ENCODE peak calls at places on chromosomes 16 and 17, in nine cellular contexts. B is astrocyte of the cerebellum, J is progenitor cell of endocrine pancreas, V is MCF 10A, W is fibroblast of lung, H is thoracic aorta, T is left ventricle myocardium inferior, E is Calu3, M is fibroblast of mammary gland. K is an unnamed sample.
A peak's percentile ranks its signal among the peaks of the same experiment; 100 is the strongest.

GRCh38 chr17:33229499-33229898 is 63.6 kb downstream of the ASIC2 start:
- DNase-seq in T (no peak), H (no peak), M (no peak), J (no peak), V (no peak), B (no peak), E (no peak), W (no peak), K (no peak)

GRCh38 chr17:64741924-64742670 is 80.0 kb upstream of the SMURF2 start:
- DNase-seq in E (no peak), W (peak; percentile 72), M (peak; percentile 95), J (no peak), T (peak; percentile 66), H (no peak), B (no peak), V (no peak), K (no peak)

GRCh38 chr16:88732172-88732960 is 26.1 kb downstream of the CTU2 start:
- DNase-seq in W (no peak), E (no peak), M (no peak), B (no peak), T (no peak), V (no peak), J (no peak), H (no peak), K (no peak)

GRCh38 chr16:15682105-15682570 is 32.1 kb downstream of the NDE1 start:
- DNase-seq in J (no peak), B (peak; percentile 39), M (peak; percentile 84), E (peak; percentile 69), H (no peak), W (peak; percentile 68), T (no peak), V (peak; percentile 82), K (no peak)

GRCh38 chr16:66489818-66490217 is 60.1 kb downstream of the TK2 start:
- DNase-seq in V (no peak), W (no peak), M (no peak), E (no peak), B (no peak), H (no peak), T (no peak), J (no peak), K (no peak)

GRCh38 chr16:85531516-85531915 is 81.6 kb upstream of the GSE1 start:
- DNase-seq in V (no peak), T (no peak), H (no peak), M (no peak), E (no peak), W (no peak), B (no peak), J (no peak), K (no peak)

GRCh38 chr17:16425698-16426659 is 10.6 kb downstream of the TRPV2 start:
- DNase-seq in W (no peak), J (no peak), M (no peak), H (no peak), E (no peak), V (no peak), B (no peak), T (no peak), K (no peak)

GRCh38 chr16:17058471-17058870 is 412.3 kb downstream of the XYLT1 start:
- DNase-seq in B (no peak), J (no peak), V (no peak), H (no peak), W (no peak), E (no peak), T (no peak), M (no peak), K (no peak)

GRCh38 chr16:67552476-67552875 is 9.8 kb upstream of the CTCF start:
- DNase-seq in T (no peak), W (no peak), M (no peak), J (no peak), V (no peak), E (no peak), H (no peak), B (no peak), K (no peak)

DNA sequence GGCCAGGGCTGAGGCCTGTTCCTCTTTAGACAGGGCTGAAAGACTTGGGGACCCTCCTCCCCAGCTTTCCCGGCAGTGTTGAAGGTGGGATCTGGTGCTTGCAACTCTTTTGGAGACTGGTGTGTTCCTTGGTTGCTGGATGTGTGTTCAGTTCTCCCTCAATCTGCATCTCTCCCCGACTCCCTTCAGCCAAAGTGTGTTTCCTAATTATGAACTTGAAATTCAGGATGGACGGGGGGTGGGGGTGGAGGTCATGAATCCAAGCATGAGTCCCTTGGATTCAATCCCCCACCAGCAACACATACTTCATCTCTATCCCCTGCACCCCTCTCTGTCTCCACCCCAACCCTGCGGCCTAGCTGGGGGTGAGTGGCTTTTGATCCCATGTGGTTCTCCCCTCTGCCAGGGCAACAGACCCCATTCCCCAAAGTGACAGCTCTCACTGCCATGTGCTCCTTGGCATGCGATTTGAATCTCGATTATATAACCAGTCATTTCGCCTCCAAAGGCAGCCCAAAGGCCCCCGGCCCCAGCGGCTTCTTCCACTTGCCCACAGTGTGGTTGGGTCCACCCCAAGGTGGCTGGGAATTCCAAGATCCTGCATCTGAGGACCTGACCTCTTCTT is 1.3 kb downstream of the ARHGAP23 start:
- DNase-seq in H (no peak), B (no peak), V (no peak), M (no peak), J (no peak), E (no peak), W (no peak), T (no peak), K (no peak)
- TF ChIP-seq CTCF in H (no peak), B (no peak), V (no peak), M (no peak), J (no peak), E (no peak), W (no peak), T (no peak), K (no peak)

DNA sequence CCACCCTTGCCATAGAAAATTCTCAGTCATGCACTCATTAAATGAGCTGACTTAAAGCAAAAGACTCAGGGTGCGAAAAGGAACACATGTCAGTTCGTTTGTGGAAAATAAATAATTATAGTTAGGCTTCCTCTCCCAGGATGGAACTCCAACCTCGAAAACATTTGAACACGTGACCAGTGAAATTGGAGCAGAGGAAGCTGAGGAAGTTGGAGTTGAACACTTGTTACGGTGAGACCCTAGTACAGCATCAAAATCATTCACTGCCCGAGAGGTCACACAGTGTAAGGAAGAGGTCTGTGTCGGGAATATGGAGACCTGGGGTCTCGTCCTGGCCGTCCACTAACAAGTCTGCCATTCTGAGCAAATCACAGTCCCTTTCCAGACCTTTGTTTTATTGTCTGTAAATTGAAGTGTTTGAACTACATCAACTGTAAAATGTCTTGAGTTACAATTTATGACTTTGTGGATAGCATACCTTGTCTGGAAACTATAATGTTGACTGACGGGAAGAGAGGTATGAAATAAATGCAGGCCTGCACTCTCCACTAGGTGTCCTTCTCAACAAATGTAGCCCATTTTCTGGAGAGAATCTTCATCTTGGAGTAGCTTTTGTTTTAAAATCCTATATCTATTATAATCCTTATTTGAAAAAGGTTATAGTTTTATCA is 7.7 kb downstream of the PSMD7 start:
- DNase-seq in T (no peak), E (no peak), W (no peak), J (no peak), M (peak; percentile 23), V (no peak), B (no peak), H (no peak), K (peak; percentile 25)
- TF ChIP-seq CTCF in T (peak; percentile 38), E (peak; percentile 28), W (peak; percentile 16), J (peak; percentile 38), M (peak; percentile 43), V (peak; percentile 37), B (peak; percentile 46), H (no peak), K (no peak)

DNA sequence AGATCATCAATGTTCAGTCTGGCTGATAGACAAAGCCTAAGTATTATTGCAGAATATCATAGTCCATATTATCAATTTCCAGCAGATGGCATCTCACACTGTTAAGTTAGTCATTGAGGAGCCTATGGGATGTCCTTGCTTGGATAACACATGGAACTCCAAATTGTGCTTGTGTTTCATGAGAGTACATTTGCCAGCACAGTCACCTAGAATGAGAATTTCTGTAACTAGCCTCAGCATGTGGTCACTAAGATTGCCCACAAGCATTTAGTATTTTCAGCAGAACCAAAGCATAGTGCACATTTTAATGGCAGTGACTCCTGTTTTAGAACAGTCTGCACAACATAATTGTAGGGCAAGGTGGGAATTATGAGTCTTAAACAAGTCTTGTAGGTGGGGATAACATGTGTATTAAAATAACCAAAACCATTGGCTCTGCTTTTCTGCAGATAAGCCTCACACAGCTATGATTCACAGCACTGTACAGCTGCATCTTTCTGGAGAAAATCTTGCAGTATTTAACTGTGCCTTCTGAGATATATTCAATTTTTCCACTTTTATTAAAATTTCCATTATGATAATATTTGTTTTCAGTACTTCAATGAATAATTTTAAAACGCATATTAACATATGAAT is 882.8 kb upstream of the SOX9 start:
- DNase-seq in M (peak; percentile 53), H (no peak), J (no peak), V (peak; percentile 63), T (no peak), W (peak; percentile 71), B (peak; percentile 44), E (no peak), K (no peak)
- TF ChIP-seq CTCF in M (peak; percentile 34), H (no peak), J (no peak), V (peak; percentile 56), T (no peak), W (peak; percentile 22), B (peak; percentile 19), E (no peak), K (no peak)

DNA sequence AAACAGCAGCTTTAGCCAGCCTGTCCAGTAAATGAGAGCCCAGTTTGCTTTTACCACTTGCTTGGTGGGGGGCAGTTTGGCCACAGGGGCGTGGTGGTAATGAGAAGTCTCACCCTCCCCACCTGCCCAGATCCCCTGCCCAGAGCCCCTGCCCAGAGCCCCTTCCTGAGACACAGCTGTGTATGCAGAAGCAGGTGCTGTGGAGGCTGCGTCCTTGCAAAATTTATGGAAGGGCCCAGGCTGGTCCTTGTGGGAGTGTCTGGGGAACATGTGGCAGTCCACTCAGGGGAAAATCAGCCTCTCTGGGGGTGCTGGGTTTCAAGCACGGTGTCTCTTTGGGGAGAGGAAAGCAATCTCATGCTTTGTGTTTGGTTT is 27.6 kb upstream of the LGALS9 start:
- DNase-seq in B (no peak), T (no peak), J (no peak), V (no peak), M (no peak), W (no peak), H (no peak), E (no peak), K (no peak)
- TF ChIP-seq CTCF in B (no peak), T (peak; percentile 6), J (no peak), V (no peak), M (no peak), W (no peak), H (no peak), E (no peak), K (no peak)

GRCh38 chr17:29617125-29617480 is 5.6 kb downstream of the CORO6 start:
- DNase-seq in E (peak; percentile 86), M (peak; percentile 70), H (no peak), T (peak; percentile 72), V (no peak), J (peak; percentile 57), W (peak; percentile 67), B (no peak), K (peak; percentile 93)
- TF ChIP-seq CTCF in E (peak; percentile 67), M (peak; percentile 56), H (peak; percentile 54), T (peak; percentile 55), V (peak; percentile 24), J (peak; percentile 64), W (peak; percentile 52), B (peak; percentile 61), K (peak; percentile 94)